ENCODE peak calls at places on chromosomes 7 and 10, in six cellular contexts. R is left ventricle myocardium inferior; W is foreskin fibroblast; T is CD8-positive, alpha-beta T cell; V is neural progenitor cell; E is BJ. P is an unnamed sample.

GRCh38 chr10:124354411-124355382 is 64.0 kb downstream of the OAT start:
- DNase-seq in R (peak), W (peak), T (no peak), V (peak), E (peak), P (peak)

GRCh38 chr7:155959894-155960293 is 147.6 kb upstream of the SHH start:
- DNase-seq in R (no peak), W (no peak), T (no peak), V (no peak), E (no peak), P (no peak)

GRCh38 chr10:8453587-8453986 is 399.1 kb downstream of the GATA3 start:
- DNase-seq in R (peak), W (no peak), T (no peak), V (no peak), E (no peak), P (peak)

GRCh38 chr7:81284576-81284975 is 365.7 kb upstream of the SEMA3C start:
- DNase-seq in R (no peak), W (peak), T (no peak), V (no peak), E (no peak), P (no peak)

GRCh38 chr10:129725482-129725881 is 238.6 kb downstream of the EBF3 start:
- DNase-seq in R (no peak), W (no peak), T (peak), V (no peak), E (no peak), P (no peak)

GRCh38 chr10:11828682-11829284 is 5.6 kb downstream of the PROSER2 start:
- DNase-seq in R (no peak), W (no peak), T (no peak), V (no peak), E (no peak), P (no peak)

GRCh38 chr10:33749809-33750208 is 415.3 kb upstream of the NRP1 start:
- DNase-seq in R (no peak), W (no peak), T (no peak), V (no peak), E (no peak), P (no peak)

GRCh38 chr10:109996766-109997171 is 11.0 kb upstream of the ADD3 start:
- DNase-seq in R (no peak), W (no peak), T (no peak), V (no peak), E (no peak), P (no peak)

GRCh38 chr10:132447446-132448247 is 50.6 kb downstream of the PWWP2B start:
- DNase-seq in R (no peak), W (peak), T (peak), V (peak), E (peak), P (no peak)

GRCh38 chr10:123038782-123039631 is 30.2 kb downstream of the ACADSB start:
- DNase-seq in R (no peak), W (no peak), T (no peak), V (peak), E (no peak), P (no peak)

GRCh38 chr7:77308792-77309191 is 107.4 kb downstream of the GSAP start:
- DNase-seq in R (no peak), W (no peak), T (no peak), V (no peak), E (no peak), P (no peak)

GRCh38 chr7:36391436-36392198 is 2.0 kb downstream of the ANLN start:
- DNase-seq in R (no peak), W (no peak), T (no peak), V (no peak), E (no peak), P (no peak)

GRCh38 chr10:61987951-61988379 is 86.5 kb downstream of the ARID5B start:
- DNase-seq in R (no peak), W (no peak), T (no peak), V (no peak), E (no peak), P (no peak)

GRCh38 chr7:38311329-38311937 is 38.0 kb upstream of the TARP start:
- DNase-seq in R (peak), W (no peak), T (no peak), V (no peak), E (no peak), P (no peak)

GRCh38 chr10:35420044-35420443 is 83.7 kb downstream of the CCNY start:
- DNase-seq in R (no peak), W (peak), T (no peak), V (no peak), E (no peak), P (no peak)

GRCh38 chr7:1127001-1127400 is 33.0 kb downstream of the ZFAND2A start:
- DNase-seq in R (no peak), W (no peak), T (no peak), V (no peak), E (no peak), P (no peak)

GRCh38 chr7:37065779-37066271 is 341.5 kb upstream of the AOAH start:
- DNase-seq in R (no peak), W (no peak), T (no peak), V (no peak), E (no peak), P (no peak)

GRCh38 chr10:128287099-128287498 is 160.9 kb upstream of the MKI67 start:
- DNase-seq in R (no peak), W (no peak), T (no peak), V (no peak), E (no peak), P (no peak)

DNA sequence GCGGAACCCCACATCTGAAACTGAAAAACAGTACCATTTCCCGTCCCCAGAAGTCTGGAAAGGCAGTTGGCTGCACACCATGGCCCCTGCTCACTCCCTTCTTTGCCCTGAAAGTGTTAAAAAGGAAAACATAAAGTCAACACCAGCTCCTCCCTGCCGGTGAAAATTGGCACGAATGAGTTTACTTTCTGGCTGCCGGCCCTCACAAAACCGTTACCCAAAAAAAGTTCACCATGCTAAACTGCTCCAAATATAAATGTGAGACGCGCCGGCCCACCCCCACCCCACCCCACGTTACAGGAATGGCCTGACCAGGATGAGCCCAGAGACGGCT is 1.2 kb downstream of the DIP2C start:
- DNase-seq in R (no peak), W (no peak), T (no peak), V (no peak), E (no peak), P (no peak)
- H3K4me3 ChIP-seq in R (peak), W (peak), T (no peak), V (peak), E (peak), P (peak)

GRCh38 chr7:2632717-2633537 is 1.1 kb downstream of the TTYH3 start:
- DNase-seq in R (peak), W (peak), T (peak), V (peak), E (no peak), P (peak)

GRCh38 chr7:2635810-2636701 is 4.3 kb downstream of the TTYH3 start:
- DNase-seq in R (peak), W (no peak), T (no peak), V (no peak), E (no peak), P (no peak)

GRCh38 chr7:2633538-2634264 is 1.9 kb downstream of the TTYH3 start:
- DNase-seq in R (peak), W (peak), T (no peak), V (no peak), E (peak), P (peak)

GRCh38 chr7:2635148-2635668 is 3.4 kb downstream of the TTYH3 start:
- DNase-seq in R (no peak), W (no peak), T (no peak), V (no peak), E (no peak), P (no peak)

DNA sequence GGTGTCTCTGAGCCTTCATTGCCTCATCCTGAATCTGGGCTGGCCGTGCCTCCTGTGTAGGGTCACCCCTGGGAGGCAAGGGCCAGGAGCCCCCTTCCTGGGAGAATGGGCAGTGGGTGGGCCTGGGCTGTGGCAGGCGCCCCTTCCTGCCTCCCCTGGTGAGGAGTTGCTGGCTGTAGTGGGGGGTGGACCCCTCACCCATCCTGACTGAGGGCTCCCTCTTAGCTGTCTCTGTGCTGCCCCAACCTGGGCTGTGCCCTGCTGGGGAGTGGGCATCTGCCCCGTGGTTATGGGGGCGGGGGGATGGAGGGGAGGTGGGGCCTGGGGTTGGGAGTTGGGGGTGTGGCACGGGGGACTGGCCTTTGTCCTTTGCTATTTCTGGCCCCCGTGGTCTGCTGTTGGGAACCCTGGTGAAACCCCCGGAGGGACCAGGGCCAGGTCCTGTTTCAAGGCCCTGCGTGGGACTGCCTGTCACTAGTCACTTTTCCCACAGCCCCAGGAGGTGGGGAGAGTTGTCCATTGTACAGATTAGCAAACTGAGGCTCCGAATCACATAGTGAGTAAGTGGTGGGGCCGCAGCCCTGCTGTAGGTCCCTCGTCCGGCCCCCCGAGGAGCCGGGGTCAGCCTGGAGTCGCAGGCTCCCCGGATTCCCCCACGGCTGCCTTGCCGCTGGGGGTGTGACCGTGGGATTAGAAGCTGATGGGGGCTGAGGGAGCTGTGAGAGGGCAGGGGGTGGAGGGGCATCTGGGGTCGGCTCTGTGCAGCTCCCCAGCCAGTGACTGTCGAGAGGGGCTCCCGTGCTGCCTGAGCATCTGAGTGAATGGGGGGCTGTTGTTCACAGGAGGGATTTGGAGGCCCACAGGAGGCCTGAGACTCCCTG is 2.7 kb downstream of the TTYH3 start:
- DNase-seq in R (no peak), W (no peak), T (no peak), V (no peak), E (no peak), P (no peak)
- H3K4me3 ChIP-seq in R (peak), W (peak), T (no peak), V (peak), E (peak), P (peak)

GRCh38 chr10:73247509-73248258 is 629 bp upstream of the DNAJC9 start:
- DNase-seq in R (no peak), W (no peak), T (no peak), V (no peak), E (no peak), P (no peak)
- H3K4me3 ChIP-seq in R (peak), W (peak), T (peak), V (peak), E (peak), P (peak)

GRCh38 chr7:99929730-99930053 is 272 bp upstream of the GJC3 start:
- DNase-seq in R (no peak), W (no peak), T (no peak), V (no peak), E (no peak), P (no peak)
- H3K4me3 ChIP-seq in R (peak), W (peak), T (no peak), V (peak), E (no peak), P (no peak)

GRCh38 chr10:48439581-48440041 is 133.1 kb downstream of the MAPK8 start:
- DNase-seq in R (no peak), W (no peak), T (no peak), V (peak), E (no peak), P (no peak)
- H3K4me3 ChIP-seq in R (no peak), W (no peak), T (no peak), V (no peak), E (no peak), P (no peak)

GRCh38 chr7:108291791-108292440 is 161.8 kb upstream of the LAMB4 start:
- DNase-seq in R (no peak), W (no peak), T (no peak), V (peak), E (no peak), P (no peak)

GRCh38 chr7:108292541-108292940 is 162.4 kb upstream of the LAMB4 start:
- DNase-seq in R (no peak), W (no peak), T (no peak), V (no peak), E (no peak), P (no peak)

GRCh38 chr7:108291135-108291508 is 161.0 kb upstream of the LAMB4 start:
- DNase-seq in R (no peak), W (no peak), T (no peak), V (no peak), E (no peak), P (no peak)

GRCh38 chr7:108289852-108290251 is 159.7 kb upstream of the LAMB4 start:
- DNase-seq in R (no peak), W (no peak), T (no peak), V (no peak), E (no peak), P (no peak)

DNA sequence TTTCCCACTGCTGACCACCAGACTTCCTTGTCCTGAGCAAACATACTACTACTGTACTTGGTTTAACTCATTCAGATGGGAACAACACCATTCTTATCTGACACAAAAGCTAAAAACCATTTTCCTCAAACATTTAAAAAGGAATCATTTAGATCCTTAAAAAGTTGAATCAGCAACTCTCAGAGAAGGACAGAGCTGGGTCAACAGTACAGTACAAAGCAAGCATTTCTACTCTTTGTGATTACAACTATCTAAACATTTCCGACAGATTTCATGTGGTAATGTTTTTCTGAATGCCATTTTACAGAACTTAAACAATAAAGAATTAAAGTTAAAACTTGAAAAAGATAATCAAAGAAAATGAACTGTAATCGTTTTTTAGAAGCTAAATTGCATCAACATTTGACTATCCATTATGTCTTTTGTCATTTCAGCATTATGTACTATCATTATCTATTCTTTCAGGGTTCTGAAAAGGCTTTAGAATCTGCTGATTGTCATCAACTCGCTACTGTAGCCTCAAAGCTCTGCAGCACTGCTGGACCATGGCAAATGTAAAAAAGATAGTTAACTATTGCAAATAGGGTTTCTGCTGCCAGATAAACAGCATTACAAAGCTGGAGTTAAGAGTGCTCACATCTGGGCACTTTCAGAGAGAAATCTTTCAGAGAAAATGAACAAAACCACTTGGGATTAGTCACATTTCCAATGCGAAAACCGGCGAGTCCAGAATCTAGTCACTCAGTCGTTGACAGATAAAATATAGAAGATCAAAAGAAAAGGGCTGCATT is 160.4 kb upstream of the LAMB4 start:
- DNase-seq in R (no peak), W (no peak), T (no peak), V (peak), E (no peak), P (no peak)
- H3K4me3 ChIP-seq in R (no peak), W (no peak), T (no peak), V (peak), E (no peak), P (no peak)

GRCh38 chr7:66630529-66630928 is 1.8 kb downstream of the KCTD7 start:
- DNase-seq in R (no peak), W (no peak), T (no peak), V (no peak), E (no peak), P (no peak)

GRCh38 chr7:66639773-66640172 is 11.1 kb downstream of the KCTD7 start:
- DNase-seq in R (no peak), W (no peak), T (no peak), V (no peak), E (no peak), P (no peak)

GRCh38 chr7:66631471-66631870 is 2.8 kb downstream of the KCTD7 start:
- DNase-seq in R (no peak), W (no peak), T (no peak), V (no peak), E (no peak), P (no peak)

GRCh38 chr7:66638309-66639099 is 9.8 kb downstream of the KCTD7 start:
- DNase-seq in R (no peak), W (no peak), T (no peak), V (no peak), E (no peak), P (no peak)

DNA sequence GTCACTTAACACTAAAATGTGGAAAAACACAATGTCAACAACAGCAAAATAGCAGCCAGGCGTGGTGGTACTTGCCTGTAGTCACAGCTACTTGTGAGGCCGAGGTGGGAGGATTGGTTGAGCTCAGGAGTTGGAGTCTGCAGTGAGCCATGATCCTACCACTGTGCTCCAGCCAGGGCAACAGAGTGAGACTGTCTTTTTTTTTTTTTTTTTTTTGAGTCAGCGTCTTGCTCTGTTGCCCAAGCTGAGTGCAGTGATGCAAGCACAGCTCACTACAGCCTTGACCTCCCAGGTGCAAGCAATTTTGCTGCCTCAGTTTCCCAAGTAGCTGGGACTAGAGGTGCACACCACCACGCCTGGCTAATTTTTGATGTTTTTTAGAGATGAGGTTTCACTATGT is 6.1 kb downstream of the KCTD7 start:
- DNase-seq in R (no peak), W (no peak), T (no peak), V (no peak), E (no peak), P (no peak)
- H3K4me3 ChIP-seq in R (no peak), W (no peak), T (no peak), V (no peak), E (no peak), P (no peak)

DNA sequence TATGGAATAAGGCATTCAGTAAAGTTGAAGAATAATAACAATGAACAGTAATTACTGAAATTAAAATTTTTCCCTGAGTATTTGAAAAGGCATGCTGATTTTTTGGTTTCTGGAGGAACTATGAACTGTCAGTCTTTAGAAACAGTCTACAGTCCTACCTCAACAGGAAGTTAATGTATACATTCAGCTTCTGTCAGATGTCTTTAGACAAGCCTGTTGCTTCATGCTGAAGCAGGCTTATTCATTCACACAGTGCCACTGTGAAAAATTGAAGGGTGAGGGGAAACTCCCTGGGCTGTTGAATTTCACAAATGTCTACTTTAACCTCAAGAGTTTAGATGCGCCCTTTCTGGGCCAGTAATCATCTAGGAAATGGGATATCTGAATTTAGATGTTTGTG is 3.5 kb downstream of the NRF1 start:
- DNase-seq in R (no peak), W (no peak), T (no peak), V (no peak), E (no peak), P (no peak)
- H3K4me3 ChIP-seq in R (no peak), W (no peak), T (no peak), V (no peak), E (no peak), P (no peak)

GRCh38 chr7:44240376-44240775 is 39.6 kb downstream of the YKT6 start:
- DNase-seq in R (no peak), W (no peak), T (no peak), V (no peak), E (no peak), P (no peak)
- H3K4me3 ChIP-seq in R (no peak), W (no peak), T (no peak), V (no peak), E (no peak), P (no peak)

P was measured in tibial artery.